ENCODE peak calls at places on chromosome 4, in four cellular contexts. X, G, P and Q are unnamed samples.

GRCh38 chr4:37243722-37244582 is 591 bp upstream of the NWD2 start:
- DNase-seq in G (no peak), X (no peak), P (peak), Q (peak)

GRCh38 chr4:78781925-78782324 is 5.8 kb downstream of the BMP2K start:
- DNase-seq in G (no peak), P (no peak), X (peak), Q (no peak)

GRCh38 chr4:119300072-119300387 is 21.9 kb downstream of the FABP2 start:
- DNase-seq in X (no peak), G (peak), P (no peak), Q (no peak)

GRCh38 chr4:185370291-185370690 is 25.4 kb downstream of the LRP2BP start:
- DNase-seq in P (no peak), G (no peak), X (no peak), Q (no peak)

GRCh38 chr4:137994858-137995257 is 247.3 kb downstream of the SLC7A11 start:
- DNase-seq in P (no peak), G (no peak), X (no peak), Q (no peak)

GRCh38 chr4:177809786-177810185 is 367.5 kb upstream of the AGA start:
- DNase-seq in P (no peak), G (no peak), X (no peak), Q (no peak)

GRCh38 chr4:101695176-101695575 is 95.4 kb upstream of the BANK1 start:
- DNase-seq in G (no peak), X (no peak), P (no peak), Q (no peak)

GRCh38 chr4:1365271-1366178 is 18.5 kb downstream of the UVSSA start:
- DNase-seq in X (no peak), G (no peak), P (no peak), Q (no peak)

GRCh38 chr4:74005528-74005927 is 7.1 kb upstream of the CXCL5 start:
- DNase-seq in P (no peak), X (no peak), G (no peak), Q (no peak)

GRCh38 chr4:156971623-156972369 is at the start of gene PDGFC:
- DNase-seq in X (peak), G (peak), P (no peak), Q (peak)

GRCh38 chr4:169033660-169034059 is 23.6 kb upstream of the CBR4 start:
- DNase-seq in G (no peak), X (no peak), P (no peak), Q (no peak)

GRCh38 chr4:156968479-156968984 is 3.1 kb downstream of the PDGFC start:
- DNase-seq in X (peak), P (peak), G (peak), Q (peak)

GRCh38 chr4:64911846-64912245 is 502.6 kb upstream of the TECRL start:
- DNase-seq in G (no peak), X (no peak), P (no peak), Q (peak)

GRCh38 chr4:3514221-3514780 is 17.9 kb downstream of the LRPAP1 start:
- DNase-seq in P (no peak), G (no peak), X (peak), Q (no peak)

GRCh38 chr4:74549936-74550335 is 105.0 kb downstream of the AREG start:
- DNase-seq in P (no peak), G (no peak), X (no peak), Q (no peak)